ENCODE peak calls at places on chromosomes 3 and 15, in eight cellular contexts. S is AG04449, Y is astrocyte of the spinal cord, D is stomach, K is progenitor cell of endocrine pancreas, H is psoas muscle, C is type B pancreatic cell, R is GM20000. W is an unnamed sample.

GRCh38 chr15:38528279-38528678 is 36.3 kb downstream of the RASGRP1 start:
- DNase-seq in S (peak), Y (peak), D (no peak), K (no peak), H (no peak), C (no peak), R (no peak), W (no peak)

GRCh38 chr15:98770984-98771383 is 122.6 kb downstream of the IGF1R start:
- DNase-seq in S (no peak), Y (no peak), D (no peak), K (no peak), H (no peak), C (no peak), R (no peak), W (no peak)

GRCh38 chr15:89662893-89663673 is 7.8 kb upstream of the KIF7 start:
- DNase-seq in S (peak), Y (peak), D (peak), K (no peak), H (peak), C (no peak), R (peak), W (peak)

GRCh38 chr15:82666606-82667005 is 19.4 kb upstream of the CPEB1 start:
- DNase-seq in S (no peak), Y (no peak), D (no peak), K (no peak), H (no peak), C (no peak), R (no peak), W (no peak)

GRCh38 chr3:153158961-153159735 is 2.9 kb upstream of the RAP2B start:
- DNase-seq in S (no peak), Y (no peak), D (no peak), K (no peak), H (no peak), C (no peak), R (no peak), W (no peak)

GRCh38 chr15:29141908-29142747 is 127.5 kb downstream of the NSMCE3 start:
- DNase-seq in S (no peak), Y (no peak), D (no peak), K (peak), H (no peak), C (peak), R (no peak), W (no peak)

GRCh38 chr3:193673845-193674244 is 80.8 kb downstream of the OPA1 start:
- DNase-seq in S (no peak), Y (no peak), D (no peak), K (no peak), H (no peak), C (no peak), R (no peak), W (peak)

GRCh38 chr15:70964058-70964457 is 71.4 kb downstream of the LRRC49 start:
- DNase-seq in S (no peak), Y (no peak), D (no peak), K (no peak), H (no peak), C (no peak), R (no peak), W (no peak)

GRCh38 chr15:60408438-60409105 is 10.8 kb upstream of the ANXA2 start:
- DNase-seq in S (no peak), Y (peak), D (no peak), K (no peak), H (no peak), C (no peak), R (peak), W (no peak)

GRCh38 chr15:65385868-65386253 is 8.1 kb upstream of the IGDCC3 start:
- DNase-seq in S (no peak), Y (no peak), D (no peak), K (no peak), H (no peak), C (no peak), R (no peak), W (no peak)

GRCh38 chr3:127252446-127252845 is 35.4 kb downstream of the PRR20G start:
- DNase-seq in S (no peak), Y (no peak), D (no peak), K (no peak), H (no peak), C (no peak), R (no peak), W (no peak)

GRCh38 chr3:17820704-17821103 is 78.3 kb upstream of the TBC1D5 start:
- DNase-seq in S (no peak), Y (peak), D (no peak), K (no peak), H (no peak), C (no peak), R (no peak), W (no peak)

GRCh38 chr3:31868246-31868645 is 112.8 kb downstream of the OSBPL10 start:
- DNase-seq in S (no peak), Y (no peak), D (no peak), K (no peak), H (no peak), C (no peak), R (no peak), W (no peak)

GRCh38 chr3:137582484-137582883 is 181.6 kb upstream of the SOX14 start:
- DNase-seq in S (no peak), Y (no peak), D (no peak), K (no peak), H (no peak), C (no peak), R (no peak), W (no peak)

GRCh38 chr3:186589856-186590579 is 19.5 kb downstream of the DNAJB11 start:
- DNase-seq in S (no peak), Y (no peak), D (no peak), K (no peak), H (no peak), C (no peak), R (no peak), W (no peak)

GRCh38 chr3:157115069-157116006 is 44.6 kb downstream of the CCNL1 start:
- DNase-seq in S (no peak), Y (no peak), D (no peak), K (no peak), H (no peak), C (no peak), R (no peak), W (no peak)

GRCh38 chr3:43497405-43497804 is 124.4 kb downstream of the ANO10 start:
- DNase-seq in S (no peak), Y (peak), D (no peak), K (no peak), H (no peak), C (no peak), R (no peak), W (no peak)

GRCh38 chr3:4855676-4856075 is 123.6 kb upstream of the BHLHE40 start:
- DNase-seq in S (no peak), Y (no peak), D (no peak), K (no peak), H (no peak), C (no peak), R (no peak), W (no peak)

DNA sequence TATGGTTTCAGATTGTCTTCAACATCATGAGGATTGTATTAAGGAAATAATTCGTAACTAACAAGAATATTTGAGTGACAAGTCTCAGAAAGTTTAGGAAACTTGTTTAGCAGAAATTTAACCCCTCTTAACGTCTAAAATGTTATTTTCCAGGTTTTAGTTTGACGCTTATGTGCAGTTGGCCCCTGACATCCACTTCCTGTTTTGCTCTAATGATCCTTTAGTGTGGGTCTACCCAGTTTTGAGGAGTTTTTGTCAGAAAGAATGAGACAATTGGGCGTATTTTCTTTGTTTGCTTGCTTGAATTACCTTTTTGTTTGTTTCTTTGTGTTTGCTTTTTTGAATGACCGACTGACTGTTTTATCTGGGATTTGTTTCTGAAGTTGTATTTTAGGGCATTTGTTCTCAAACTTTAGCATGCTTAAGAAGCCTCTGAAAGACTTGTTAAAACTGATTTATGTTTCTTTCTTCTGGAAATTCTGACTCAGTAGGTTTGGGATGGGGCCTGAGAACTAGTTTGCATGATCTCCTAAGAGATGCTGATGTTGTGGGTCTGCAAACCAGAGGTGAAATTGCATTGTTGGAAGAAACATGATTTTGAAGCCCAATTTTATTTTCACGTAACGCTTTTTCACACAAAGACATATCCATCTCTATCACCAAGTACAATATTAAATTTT is 20.6 kb downstream of the RBMS3 start:
- DNase-seq in S (no peak), Y (no peak), D (no peak), K (no peak), H (no peak), C (no peak), R (no peak), W (no peak)
- TF ChIP-seq CTCF in S (no peak), Y (no peak), D (no peak), K (no peak), H (no peak), C (no peak), R (no peak), W (no peak)

GRCh38 chr3:197378987-197379718 is 80.7 kb upstream of the DLG1 start:
- DNase-seq in S (no peak), Y (no peak), D (no peak), K (no peak), H (no peak), C (no peak), R (no peak), W (no peak)
- TF ChIP-seq CTCF in S (no peak), Y (no peak), D (no peak), K (no peak), H (peak), C (no peak), R (no peak), W (no peak)

DNA sequence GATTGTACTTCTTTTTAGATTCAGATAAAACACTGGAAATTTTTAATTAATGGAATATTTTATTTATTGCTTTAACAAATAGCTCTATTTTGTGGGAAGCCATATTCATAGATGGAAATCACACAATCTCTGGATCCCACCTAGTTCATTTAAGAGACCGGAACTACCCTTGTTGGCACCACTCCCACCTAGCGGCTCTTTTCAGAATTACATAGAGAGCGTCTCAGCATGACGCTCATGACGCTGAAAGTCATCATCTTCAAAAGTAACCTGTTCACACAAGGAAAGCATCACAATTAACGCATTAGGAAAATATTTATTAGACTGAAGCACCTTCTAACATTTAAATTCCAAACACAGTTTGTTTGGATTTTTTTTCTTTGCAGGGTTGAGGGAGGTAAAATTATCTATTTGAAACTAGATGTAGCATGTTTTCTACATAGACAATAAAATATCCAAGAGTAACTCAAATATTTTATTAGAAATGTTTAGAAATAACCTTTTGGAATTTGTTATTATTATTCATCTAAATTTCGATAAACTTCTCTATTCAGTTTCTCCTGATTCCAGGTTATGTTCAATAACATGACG is 214.9 kb upstream of the ARRDC4 start:
- DNase-seq in S (no peak), Y (no peak), D (peak), K (no peak), H (no peak), C (no peak), R (peak), W (peak)
- TF ChIP-seq CTCF in S (no peak), Y (peak), D (no peak), K (peak), H (peak), C (peak), R (peak), W (peak)

GRCh38 chr3:179067291-179067690 is 4.3 kb downstream of the ZMAT3 start:
- DNase-seq in S (no peak), Y (no peak), D (no peak), K (no peak), H (no peak), C (no peak), R (no peak), W (no peak)

GRCh38 chr3:179067839-179068238 is 3.8 kb downstream of the ZMAT3 start:
- DNase-seq in S (no peak), Y (no peak), D (no peak), K (no peak), H (no peak), C (no peak), R (no peak), W (no peak)

GRCh38 chr3:179071161-179071568 is 444 bp downstream of the ZMAT3 start:
- DNase-seq in S (no peak), Y (peak), D (no peak), K (peak), H (no peak), C (no peak), R (peak), W (no peak)

GRCh38 chr3:179069762-179070390 is 1.7 kb downstream of the ZMAT3 start:
- DNase-seq in S (no peak), Y (peak), D (no peak), K (no peak), H (no peak), C (no peak), R (no peak), W (no peak)

GRCh38 chr3:179068779-179069530 is 2.7 kb downstream of the ZMAT3 start:
- DNase-seq in S (no peak), Y (peak), D (no peak), K (no peak), H (no peak), C (no peak), R (no peak), W (peak)
- TF ChIP-seq CTCF in S (peak), Y (peak), D (no peak), K (peak), H (no peak), C (peak), R (no peak), W (no peak)

GRCh38 chr3:174002543-174002942 is 605.0 kb downstream of the NLGN1 start:
- DNase-seq in S (no peak), Y (peak), D (no peak), K (no peak), H (no peak), C (no peak), R (no peak), W (peak)
- TF ChIP-seq CTCF in S (no peak), Y (peak), D (no peak), K (peak), H (no peak), C (peak), R (no peak), W (peak)

DNA sequence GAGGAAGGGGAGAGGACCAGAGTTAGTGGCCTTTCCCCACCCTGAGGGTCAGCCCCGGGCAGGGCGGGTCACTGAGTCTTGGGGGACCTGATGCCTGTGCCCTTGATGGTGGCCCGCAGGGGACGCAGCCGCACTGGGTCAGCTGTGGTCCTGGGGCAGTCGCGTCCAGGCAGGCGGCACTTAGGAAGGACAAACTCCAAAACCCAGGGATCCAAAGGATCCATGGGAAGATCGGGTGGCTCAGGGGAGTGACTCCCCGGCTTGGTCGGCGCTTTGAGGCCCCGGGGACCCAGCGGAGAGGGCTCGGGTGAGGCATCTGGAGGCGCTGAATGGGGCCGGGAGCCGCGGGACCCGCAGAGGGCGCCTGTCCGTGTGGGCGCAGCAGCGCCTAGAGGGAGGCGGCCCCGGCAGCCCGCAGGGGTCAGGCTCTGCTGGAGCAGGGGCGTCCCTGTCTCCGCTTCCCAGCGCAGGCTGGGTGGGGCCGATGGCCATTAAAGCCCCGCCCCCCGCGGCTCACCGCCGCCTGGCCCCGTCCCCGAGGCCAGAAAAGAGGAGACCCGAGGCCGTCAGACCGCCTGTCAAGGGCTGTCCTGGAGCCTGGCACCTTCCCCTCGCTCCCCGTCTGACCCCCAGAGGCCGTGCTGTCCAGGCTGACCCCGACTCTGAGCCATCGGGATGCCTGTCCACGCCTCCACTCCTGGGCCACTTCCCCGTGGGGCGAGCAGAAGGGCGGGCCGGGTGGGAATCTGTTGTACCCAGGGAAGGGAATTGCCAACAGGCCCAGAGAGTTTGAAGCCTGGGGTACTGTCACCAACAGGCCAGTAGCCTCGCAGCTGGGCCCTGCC is 17.4 kb downstream of the CIDEC start:
- DNase-seq in S (no peak), Y (peak), D (peak), K (peak), H (peak), C (no peak), R (peak), W (peak)
- TF ChIP-seq CTCF in S (peak), Y (peak), D (peak), K (peak), H (peak), C (peak), R (no peak), W (no peak)

GRCh38 chr3:196195664-196196255 is 15.4 kb downstream of the ZDHHC19 start:
- DNase-seq in S (no peak), Y (no peak), D (no peak), K (no peak), H (peak), C (no peak), R (no peak), W (no peak)

GRCh38 chr3:196197524-196197923 is 13.7 kb downstream of the ZDHHC19 start:
- DNase-seq in S (no peak), Y (no peak), D (no peak), K (no peak), H (peak), C (no peak), R (no peak), W (no peak)

GRCh38 chr3:196202516-196202970 is 8.7 kb downstream of the ZDHHC19 start:
- DNase-seq in S (no peak), Y (peak), D (no peak), K (no peak), H (peak), C (no peak), R (peak), W (no peak)

GRCh38 chr3:196198081-196198675 is 13.0 kb downstream of the ZDHHC19 start:
- DNase-seq in S (no peak), Y (no peak), D (no peak), K (no peak), H (peak), C (no peak), R (no peak), W (no peak)

DNA sequence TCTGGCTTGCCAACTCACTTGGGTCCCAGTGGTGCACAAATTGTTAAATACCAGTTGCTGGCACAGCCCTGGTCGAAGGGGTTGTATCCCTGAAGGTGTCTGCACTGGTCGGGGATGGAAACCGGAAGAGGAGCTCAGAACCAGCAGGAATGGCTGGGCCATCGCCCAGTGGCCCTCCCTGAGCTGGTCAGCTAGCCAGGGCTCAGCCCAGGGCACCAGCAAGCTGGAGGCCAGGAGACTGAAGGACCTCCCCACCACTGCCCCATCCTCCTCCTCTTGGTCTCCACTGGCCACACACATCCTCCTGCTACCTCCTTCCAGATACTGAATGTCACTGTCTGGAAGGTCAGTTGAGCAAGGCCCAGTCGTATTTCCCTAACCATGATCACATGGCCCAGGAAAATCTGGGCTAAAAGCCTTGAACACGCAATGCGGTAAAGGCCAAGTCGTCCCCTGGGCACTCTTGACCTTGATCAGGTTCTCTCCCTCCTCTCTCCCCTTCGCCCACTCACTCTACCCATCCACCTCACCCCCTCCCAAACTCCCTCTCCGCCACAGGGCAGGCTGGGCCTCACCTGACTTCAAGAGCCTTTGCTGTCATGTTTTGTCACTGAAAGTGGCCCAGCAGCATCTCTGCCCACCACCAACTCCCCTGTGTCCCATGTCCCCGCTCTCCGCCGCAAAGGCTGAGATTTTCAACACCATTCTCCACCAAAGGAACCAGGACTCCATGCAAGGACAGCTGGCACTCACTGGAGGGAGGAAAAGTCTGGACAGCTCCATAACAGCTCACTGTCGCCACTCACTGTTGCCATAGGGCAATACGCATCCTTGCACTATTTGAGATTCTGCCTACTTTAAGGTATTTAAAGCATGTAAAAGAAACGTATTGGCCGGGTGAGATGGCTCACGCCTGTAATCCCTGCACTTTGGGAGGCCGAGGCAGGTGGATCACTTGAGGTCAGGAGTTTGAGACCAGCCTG is 12.1 kb downstream of the ZDHHC19 start:
- DNase-seq in S (no peak), Y (no peak), D (no peak), K (no peak), H (peak), C (no peak), R (no peak), W (no peak)
- TF ChIP-seq CTCF in S (peak), Y (peak), D (no peak), K (no peak), H (no peak), C (peak), R (peak), W (no peak)

GRCh38 chr3:39671600-39671999 is 137.8 kb upstream of the MYRIP start:
- DNase-seq in S (no peak), Y (no peak), D (no peak), K (no peak), H (no peak), C (no peak), R (no peak), W (no peak)

GRCh38 chr3:39665441-39665840 is 144.0 kb upstream of the MYRIP start:
- DNase-seq in S (no peak), Y (no peak), D (no peak), K (no peak), H (no peak), C (no peak), R (no peak), W (no peak)

GRCh38 chr3:39664931-39665330 is 144.5 kb upstream of the MYRIP start:
- DNase-seq in S (no peak), Y (no peak), D (no peak), K (no peak), H (no peak), C (no peak), R (no peak), W (no peak)

GRCh38 chr3:39671116-39671515 is 138.3 kb upstream of the MYRIP start:
- DNase-seq in S (no peak), Y (no peak), D (no peak), K (no peak), H (no peak), C (no peak), R (no peak), W (no peak)

DNA sequence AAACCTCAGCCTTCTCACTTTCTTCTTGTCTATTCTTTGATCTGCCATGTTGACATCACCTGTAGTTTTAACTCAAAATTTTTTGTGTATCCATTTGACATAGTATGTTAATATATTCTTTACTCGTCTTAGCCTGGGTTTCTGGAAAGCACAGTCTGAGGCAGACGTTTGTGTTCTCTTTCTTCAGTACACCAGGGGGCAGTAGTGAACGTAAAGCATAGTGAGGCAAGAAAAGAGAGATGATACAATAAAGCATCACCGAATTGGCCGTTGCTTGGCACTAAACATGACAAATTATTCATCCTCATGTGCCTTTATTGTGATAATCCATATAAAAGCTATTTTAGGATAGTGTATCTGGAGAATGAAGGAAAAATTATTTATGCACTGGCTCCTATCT is 141.0 kb upstream of the MYRIP start:
- DNase-seq in S (peak), Y (peak), D (no peak), K (no peak), H (no peak), C (no peak), R (peak), W (peak)
- TF ChIP-seq CTCF in S (peak), Y (peak), D (peak), K (peak), H (peak), C (peak), R (peak), W (peak)